ENCODE peak calls at places on chromosomes 1 and 21, in five cellular contexts. One of them, this sample, is unnamed. For H3K9me3, the result is how much of the 10 kb centered on the place peaks cover.

GRCh38 chr21:43686811-43687565 is 27.6 kb downstream of the RRP1B start:
- DNase-seq in thyroid gland: no peak
- DNase-seq in neural progenitor cell: no peak
- DNase-seq in A549: no peak
- DNase-seq in left lung: no peak
- DNase-seq in this sample: no peak

GRCh38 chr1:91727763-91728162 is 158.2 kb downstream of the TGFBR3 start:
- DNase-seq in A549: no peak
- DNase-seq in thyroid gland: no peak
- DNase-seq in left lung: no peak
- DNase-seq in neural progenitor cell: no peak
- DNase-seq in this sample: no peak

GRCh38 chr21:38980416-38981319 is 174.9 kb downstream of the ETS2 start:
- DNase-seq in A549: no peak
- DNase-seq in neural progenitor cell: no peak
- DNase-seq in thyroid gland: no peak
- DNase-seq in left lung: no peak
- DNase-seq in this sample: no peak

GRCh38 chr1:51215169-51215568 is 20.9 kb upstream of the RNF11 start:
- DNase-seq in neural progenitor cell: no peak
- DNase-seq in left lung: no peak
- DNase-seq in thyroid gland: no peak
- DNase-seq in A549: no peak
- DNase-seq in this sample: no peak

GRCh38 chr1:36657826-36658225 is 175.1 kb upstream of the CSF3R start:
- DNase-seq in neural progenitor cell: no peak
- DNase-seq in A549: no peak
- DNase-seq in left lung: no peak
- DNase-seq in thyroid gland: no peak
- DNase-seq in this sample: no peak

GRCh38 chr1:199907361-199907760 is 120.1 kb upstream of the NR5A2 start:
- DNase-seq in thyroid gland: no peak
- DNase-seq in left lung: no peak
- DNase-seq in neural progenitor cell: no peak
- DNase-seq in A549: no peak
- DNase-seq in this sample: peak

GRCh38 chr1:20730690-20731056 is 1.8 kb downstream of the SH2D5 start:
- DNase-seq in thyroid gland: no peak
- DNase-seq in A549: no peak
- DNase-seq in neural progenitor cell: no peak
- DNase-seq in left lung: no peak
- DNase-seq in this sample: no peak

GRCh38 chr1:237562247-237562823 is 328.4 kb downstream of the ZP4 start:
- DNase-seq in A549: peak
- DNase-seq in neural progenitor cell: peak
- DNase-seq in left lung: no peak
- DNase-seq in thyroid gland: no peak
- DNase-seq in this sample: no peak

GRCh38 chr1:16906873-16907272 is 11.1 kb downstream of the RNU1-2 start:
- DNase-seq in neural progenitor cell: no peak
- DNase-seq in left lung: peak
- DNase-seq in thyroid gland: no peak
- DNase-seq in A549: no peak
- DNase-seq in this sample: no peak

GRCh38 chr1:22143065-22143514 is at the start of gene WNT4:
- DNase-seq in neural progenitor cell: peak
- DNase-seq in A549: peak
- DNase-seq in left lung: peak
- DNase-seq in thyroid gland: peak
- DNase-seq in this sample: no peak

GRCh38 chr1:27109103-27109822 is 45.7 kb downstream of the SLC9A1 start:
- DNase-seq in thyroid gland: no peak
- DNase-seq in left lung: no peak
- DNase-seq in neural progenitor cell: peak
- DNase-seq in A549: peak
- DNase-seq in this sample: peak

GRCh38 chr1:184827600-184828368 is 73.1 kb upstream of the EDEM3 start:
- DNase-seq in A549: no peak
- DNase-seq in thyroid gland: peak
- DNase-seq in neural progenitor cell: no peak
- DNase-seq in left lung: no peak
- DNase-seq in this sample: no peak

GRCh38 chr1:22218618-22219250 is 75.8 kb upstream of the WNT4 start:
- DNase-seq in neural progenitor cell: no peak
- DNase-seq in left lung: no peak
- DNase-seq in thyroid gland: no peak
- DNase-seq in A549: no peak
- DNase-seq in this sample: no peak

GRCh38 chr1:202162049-202162417 is 1.6 kb upstream of the PTPN7 start:
- DNase-seq in thyroid gland: no peak
- DNase-seq in A549: no peak
- DNase-seq in left lung: no peak
- DNase-seq in neural progenitor cell: no peak
- DNase-seq in this sample: no peak

GRCh38 chr1:15757575-15758401 is 807 bp upstream of the FBLIM1 start:
- DNase-seq in neural progenitor cell: peak
- DNase-seq in left lung: no peak
- DNase-seq in thyroid gland: no peak
- DNase-seq in A549: no peak
- DNase-seq in this sample: peak

GRCh38 chr21:41727784-41728763 is 38.8 kb downstream of the RIPK4 start:
- DNase-seq in thyroid gland: no peak
- DNase-seq in neural progenitor cell: no peak
- DNase-seq in left lung: no peak
- DNase-seq in A549: no peak
- DNase-seq in this sample: no peak

GRCh38 chr1:36204347-36204909 is 19.8 kb upstream of the THRAP3 start:
- DNase-seq in left lung: no peak
- DNase-seq in neural progenitor cell: no peak
- DNase-seq in thyroid gland: peak
- DNase-seq in A549: no peak
- DNase-seq in this sample: no peak

GRCh38 chr1:54810144-54810942 is 9.2 kb upstream of the TTC22 start:
- DNase-seq in left lung: no peak
- DNase-seq in thyroid gland: peak
- DNase-seq in neural progenitor cell: peak
- DNase-seq in A549: peak
- DNase-seq in this sample: peak

GRCh38 chr21:34845521-34846213 is 176.9 kb downstream of the CLIC6 start:
- DNase-seq in neural progenitor cell: no peak
- DNase-seq in left lung: no peak
- DNase-seq in thyroid gland: no peak
- DNase-seq in A549: no peak
- DNase-seq in this sample: no peak

GRCh38 chr1:40405812-40406211 is 32.3 kb downstream of the SMAP2 start:
- DNase-seq in A549: no peak
- DNase-seq in thyroid gland: no peak
- DNase-seq in left lung: no peak
- DNase-seq in neural progenitor cell: no peak
- DNase-seq in this sample: no peak

GRCh38 chr1:203054184-203054583 is 27.9 kb downstream of the PPFIA4 start:
- DNase-seq in thyroid gland: no peak
- DNase-seq in left lung: no peak
- DNase-seq in neural progenitor cell: no peak
- DNase-seq in A549: no peak
- DNase-seq in this sample: no peak

GRCh38 chr21:34987673-34988072 is 61.4 kb downstream of the RUNX1 start:
- DNase-seq in neural progenitor cell: no peak
- DNase-seq in thyroid gland: no peak
- DNase-seq in A549: no peak
- DNase-seq in left lung: no peak
- DNase-seq in this sample: no peak

GRCh38 chr1:19452221-19452663 is 33.1 kb downstream of the CAPZB start:
- DNase-seq in thyroid gland: peak
- DNase-seq in A549: no peak
- DNase-seq in neural progenitor cell: no peak
- DNase-seq in left lung: no peak
- DNase-seq in this sample: no peak

GRCh38 chr1:244431166-244431565 is 20.5 kb downstream of the ADSS2 start:
- DNase-seq in thyroid gland: no peak
- DNase-seq in neural progenitor cell: no peak
- DNase-seq in A549: no peak
- DNase-seq in left lung: no peak
- DNase-seq in this sample: no peak

GRCh38 chr1:230641900-230642262 is 400 bp upstream of the COG2 start:
- DNase-seq in left lung: peak
- DNase-seq in neural progenitor cell: no peak
- DNase-seq in thyroid gland: no peak
- DNase-seq in A549: no peak
- DNase-seq in this sample: no peak

GRCh38 chr1:12343823-12344487 is 114.1 kb downstream of the VPS13D start:
- DNase-seq in neural progenitor cell: no peak
- DNase-seq in A549: no peak
- DNase-seq in left lung: no peak
- DNase-seq in thyroid gland: no peak
- DNase-seq in this sample: no peak

DNA sequence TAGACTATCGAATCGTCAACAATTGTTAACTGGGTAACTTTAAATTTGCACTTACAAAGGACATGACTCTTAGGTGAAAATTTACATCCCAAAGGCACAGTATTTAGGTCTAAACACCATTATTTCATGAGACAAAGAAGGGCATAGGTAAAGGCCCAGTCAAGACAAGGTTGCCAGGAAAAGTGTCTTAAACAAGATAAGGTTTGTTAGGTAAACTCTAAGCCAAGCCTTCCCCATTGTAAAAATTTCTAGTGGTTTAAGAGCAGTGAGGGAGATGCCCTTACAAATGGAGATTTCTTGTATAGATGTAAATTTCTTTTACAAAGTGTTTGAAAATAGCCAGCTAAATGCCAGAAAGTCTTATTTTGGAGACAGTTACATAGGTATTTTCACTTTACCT is 36.9 kb upstream of the FNBP1L start:
- DNase-seq in thyroid gland: no peak
- DNase-seq in neural progenitor cell: no peak
- DNase-seq in left lung: no peak
- DNase-seq in A549: no peak
- DNase-seq in this sample: no peak
- H3K9me3 ChIP-seq in thyroid gland: under half
- H3K9me3 ChIP-seq in neural progenitor cell: under half
- H3K9me3 ChIP-seq in left lung: under half
- H3K9me3 ChIP-seq in A549: under half
- H3K9me3 ChIP-seq in this sample: under half

GRCh38 chr1:223153177-223154119 is 10.4 kb upstream of the TLR5 start:
- DNase-seq in left lung: no peak
- DNase-seq in thyroid gland: no peak
- DNase-seq in A549: no peak
- DNase-seq in neural progenitor cell: no peak
- DNase-seq in this sample: no peak
- H3K4me3 ChIP-seq in left lung: no peak
- H3K4me3 ChIP-seq in thyroid gland: no peak
- H3K4me3 ChIP-seq in A549: no peak
- H3K4me3 ChIP-seq in neural progenitor cell: no peak
- H3K4me3 ChIP-seq in this sample: no peak

DNA sequence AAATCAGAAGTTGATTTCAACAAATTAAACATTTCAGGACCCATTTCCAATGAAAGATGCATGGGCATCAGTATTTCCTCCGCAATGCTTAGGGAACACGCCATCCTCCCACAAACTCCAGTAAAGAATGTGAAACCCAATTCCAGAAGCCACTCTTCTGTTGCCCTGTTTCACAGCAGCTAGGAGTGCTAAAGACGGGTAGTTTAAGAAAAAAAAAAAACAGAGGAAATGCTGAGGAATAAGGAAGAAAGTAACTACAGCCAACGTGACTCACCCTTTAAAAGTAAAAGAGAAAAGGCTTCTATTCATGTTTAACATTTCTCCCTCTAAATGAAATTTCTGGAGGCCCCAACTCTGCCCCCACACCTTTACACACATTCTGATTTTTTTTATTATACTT is 75.3 kb downstream of the HIVEP3 start:
- DNase-seq in thyroid gland: no peak
- DNase-seq in A549: no peak
- DNase-seq in neural progenitor cell: no peak
- DNase-seq in left lung: no peak
- DNase-seq in this sample: no peak
- TF ChIP-seq CTCF in thyroid gland: no peak
- TF ChIP-seq CTCF in A549: no peak
- TF ChIP-seq CTCF in neural progenitor cell: no peak
- TF ChIP-seq CTCF in left lung: no peak
- TF ChIP-seq CTCF in this sample: no peak

DNA sequence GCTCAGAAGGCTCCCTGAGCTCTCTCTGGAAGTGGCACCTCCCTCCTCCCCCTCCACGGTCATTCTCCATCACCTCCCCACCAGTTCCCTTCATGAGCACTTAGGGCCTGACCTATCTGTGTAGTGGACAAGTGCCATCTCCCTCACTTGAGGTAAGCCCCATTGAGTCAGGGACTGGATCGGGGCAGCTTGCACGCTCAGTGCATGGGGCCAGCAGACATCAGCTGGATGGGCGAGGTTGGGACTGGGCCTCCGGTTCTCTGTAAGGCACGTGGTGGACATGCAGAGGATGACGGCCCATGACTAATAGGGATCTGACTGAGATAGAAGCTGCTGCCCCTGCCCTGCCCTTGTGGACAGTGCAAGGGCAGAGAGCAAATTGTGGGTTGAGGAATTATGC is 120.3 kb upstream of the C1orf174 start:
- DNase-seq in neural progenitor cell: no peak
- DNase-seq in thyroid gland: no peak
- DNase-seq in A549: no peak
- DNase-seq in left lung: peak
- DNase-seq in this sample: no peak
- H3K9me3 ChIP-seq in neural progenitor cell: under half
- H3K9me3 ChIP-seq in thyroid gland: under half
- H3K9me3 ChIP-seq in A549: under half
- H3K9me3 ChIP-seq in left lung: under half
- H3K9me3 ChIP-seq in this sample: under half

DNA sequence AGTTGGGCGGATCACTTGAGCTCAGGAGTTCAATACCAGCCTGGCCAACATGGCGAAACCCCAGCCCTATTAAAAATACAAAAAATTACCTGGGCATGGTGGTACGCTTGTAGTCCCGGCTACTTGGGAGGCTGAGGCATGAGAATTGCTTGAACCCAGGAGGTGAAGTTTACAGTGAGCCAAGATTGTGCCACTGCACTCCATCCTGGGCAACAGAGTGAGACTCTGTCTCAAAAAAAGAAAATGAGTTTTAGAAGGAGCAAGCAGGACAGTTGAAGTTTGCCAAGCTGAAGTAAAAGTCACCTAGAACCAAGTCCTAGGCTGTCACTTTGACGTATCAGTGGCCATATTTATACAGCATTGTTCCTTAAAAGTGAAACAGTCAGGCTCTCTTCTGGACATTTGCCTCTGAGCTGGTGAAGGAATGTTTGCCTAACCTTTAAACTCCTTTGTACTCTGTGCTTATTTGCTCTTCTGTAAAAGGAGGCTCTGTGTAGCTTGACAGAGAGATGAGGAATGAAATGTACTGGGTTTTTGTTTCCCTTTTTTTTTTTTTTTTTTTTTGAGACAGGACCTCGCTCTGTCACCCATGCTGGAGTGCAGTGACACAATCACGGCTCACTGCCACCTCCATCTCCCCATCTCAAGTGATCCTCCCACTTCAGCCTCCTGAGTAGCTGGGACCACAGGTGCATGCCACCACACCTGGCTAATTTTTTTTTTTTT is 2.8 kb downstream of the RAB4A start:
- DNase-seq in neural progenitor cell: no peak
- DNase-seq in thyroid gland: no peak
- DNase-seq in left lung: no peak
- DNase-seq in A549: no peak
- DNase-seq in this sample: no peak
- H3K4me3 ChIP-seq in neural progenitor cell: no peak
- H3K4me3 ChIP-seq in thyroid gland: no peak
- H3K4me3 ChIP-seq in left lung: no peak
- H3K4me3 ChIP-seq in A549: no peak
- H3K4me3 ChIP-seq in this sample: no peak

GRCh38 chr1:46735708-46736324 is 16.9 kb upstream of the EFCAB14 start:
- DNase-seq in left lung: no peak
- DNase-seq in neural progenitor cell: peak
- DNase-seq in A549: no peak
- DNase-seq in thyroid gland: peak
- DNase-seq in this sample: no peak
- TF ChIP-seq CTCF in left lung: no peak
- TF ChIP-seq CTCF in neural progenitor cell: peak
- TF ChIP-seq CTCF in A549: no peak
- TF ChIP-seq CTCF in thyroid gland: no peak
- TF ChIP-seq CTCF in this sample: peak

This sample was measured in WERI-Rb-1.